ENCODE peak calls at places on chromosomes 5 and 9, in nine cellular contexts. B is lower leg skin; U is heart right ventricle; G is activated CD8-positive, alpha-beta T cell treated with anti-CD3 and anti-CD28 coated beads for 36 hours; V is stomach; I is WTC11; R is left ventricle myocardium inferior; K is neural crest cell; O is Peyer's patch. C is an unnamed sample.

GRCh38 chr9:121885345-121885901 is 207.7 kb downstream of the TTLL11 start:
- DNase-seq in V (no peak), U (no peak), K (no peak), I (no peak), G (peak), O (no peak), R (no peak), B (peak), C (no peak)

GRCh38 chr5:126100767-126101166 is 322.4 kb upstream of the GRAMD2B start:
- DNase-seq in V (no peak), B (no peak), K (no peak), G (no peak), R (no peak), I (peak), U (no peak), O (no peak), C (no peak)

GRCh38 chr5:168477060-168477459 is 9.2 kb upstream of the RARS1 start:
- DNase-seq in R (no peak), G (no peak), V (no peak), B (no peak), K (no peak), U (no peak), O (no peak), I (no peak), C (no peak)

GRCh38 chr5:158874814-158875213 is 224.9 kb downstream of the EBF1 start:
- DNase-seq in V (no peak), G (peak), K (no peak), I (no peak), R (no peak), B (no peak), O (no peak), U (no peak), C (no peak)

GRCh38 chr9:108087781-108088180 is 598.2 kb upstream of the KLF4 start:
- DNase-seq in G (no peak), U (no peak), V (no peak), O (no peak), R (no peak), B (no peak), I (no peak), K (no peak), C (no peak)

GRCh38 chr5:95114305-95114704 is 170.6 kb downstream of the MCTP1 start:
- DNase-seq in O (no peak), R (no peak), V (no peak), I (no peak), K (no peak), B (no peak), G (no peak), U (no peak), C (no peak)

GRCh38 chr5:98308960-98309359 is 464.5 kb upstream of the RGMB start:
- DNase-seq in K (no peak), R (no peak), G (no peak), U (no peak), V (no peak), B (no peak), I (no peak), O (no peak), C (no peak)

GRCh38 chr5:37737326-37738056 is 102.3 kb downstream of the GDNF start:
- DNase-seq in R (no peak), V (no peak), I (no peak), B (no peak), O (no peak), K (no peak), U (no peak), G (no peak), C (no peak)

GRCh38 chr9:100515578-100516494 is 42.9 kb downstream of the TMEFF1 start:
- DNase-seq in G (no peak), K (no peak), B (no peak), U (no peak), O (no peak), V (no peak), I (no peak), R (no peak), C (no peak)

GRCh38 chr9:94672811-94673487 is 33.6 kb upstream of the FBP1 start:
- DNase-seq in K (no peak), B (no peak), R (no peak), U (no peak), I (no peak), V (no peak), O (no peak), G (no peak), C (no peak)

GRCh38 chr5:170638051-170638450 is 134.2 kb downstream of the KCNIP1 start:
- DNase-seq in U (no peak), K (no peak), I (no peak), B (peak), G (no peak), V (no peak), R (no peak), O (peak), C (no peak)

GRCh38 chr9:111598730-111599091 is 736 bp downstream of the PTGR1 start:
- DNase-seq in R (peak), O (peak), V (peak), K (no peak), I (no peak), B (peak), G (no peak), U (peak), C (peak)

GRCh38 chr5:73633060-73633459 is 7.1 kb downstream of the ARHGEF28 start:
- DNase-seq in I (no peak), B (no peak), V (no peak), K (no peak), O (no peak), G (no peak), R (no peak), U (no peak), C (no peak)

GRCh38 chr9:121634800-121635261 is 16.6 kb upstream of the DAB2IP start:
- DNase-seq in U (no peak), I (peak), R (no peak), O (no peak), B (no peak), K (peak), G (peak), V (no peak), C (peak)

GRCh38 chr9:34338664-34339063 is 9.3 kb downstream of the NUDT2 start:
- DNase-seq in I (no peak), V (no peak), K (no peak), O (no peak), U (peak), R (no peak), G (no peak), B (no peak), C (no peak)

GRCh38 chr5:103247120-103247519 is 11.4 kb upstream of the MACIR start:
- DNase-seq in U (no peak), I (no peak), B (no peak), V (no peak), K (no peak), R (no peak), G (no peak), O (no peak), C (no peak)

GRCh38 chr5:43874772-43875171 is 271.8 kb downstream of the NNT start:
- DNase-seq in B (no peak), R (no peak), I (no peak), K (no peak), U (peak), V (no peak), O (no peak), G (no peak), C (no peak)

GRCh38 chr5:147098233-147098790 is 136.5 kb upstream of the STK32A start:
- DNase-seq in U (peak), R (no peak), G (peak), O (peak), V (no peak), K (peak), B (no peak), I (peak), C (peak)

GRCh38 chr5:30100148-30100547 is 1093.3 kb upstream of the CDH6 start:
- DNase-seq in I (no peak), V (no peak), O (no peak), R (no peak), U (no peak), B (no peak), G (no peak), K (no peak), C (no peak)

GRCh38 chr5:25091917-25092316 is 447.1 kb upstream of the CDH10 start:
- DNase-seq in R (no peak), K (no peak), G (no peak), U (no peak), I (no peak), O (no peak), B (no peak), V (no peak), C (no peak)

GRCh38 chr9:115013998-115014397 is 83.6 kb upstream of the TNFSF8 start:
- DNase-seq in U (peak), I (peak), V (peak), B (no peak), R (peak), K (peak), G (peak), O (peak), C (peak)

GRCh38 chr9:631596-631995 is 209.9 kb upstream of the DMRT1 start:
- DNase-seq in V (no peak), I (no peak), U (no peak), B (no peak), G (no peak), K (no peak), O (no peak), R (no peak), C (no peak)

GRCh38 chr9:128392302-128393152 is 21.4 kb downstream of the URM1 start:
- DNase-seq in U (no peak), B (no peak), K (no peak), R (no peak), G (no peak), V (no peak), O (no peak), I (peak), C (no peak)

GRCh38 chr9:128394404-128395168 is 23.4 kb downstream of the URM1 start:
- DNase-seq in G (no peak), B (no peak), R (no peak), U (no peak), I (no peak), K (no peak), V (no peak), O (no peak), C (no peak)

GRCh38 chr9:128393971-128394370 is 22.8 kb downstream of the URM1 start:
- DNase-seq in O (no peak), I (no peak), K (no peak), V (no peak), G (no peak), U (no peak), B (no peak), R (no peak), C (no peak)

GRCh38 chr9:128391956-128392301 is 20.8 kb downstream of the URM1 start:
- DNase-seq in O (no peak), R (no peak), K (no peak), I (no peak), V (no peak), U (no peak), G (no peak), B (no peak), C (no peak)

GRCh38 chr9:128393171-128393761 is 22.1 kb downstream of the URM1 start:
- DNase-seq in V (no peak), O (no peak), U (no peak), K (peak), G (no peak), B (no peak), R (no peak), I (peak), C (no peak)
- TF ChIP-seq CTCF in V (no peak), O (no peak), U (no peak), K (no peak), G (no peak), B (no peak), R (no peak), I (no peak), C (no peak)

GRCh38 chr9:14769235-14769580 is 46.7 kb upstream of the CER1 start:
- DNase-seq in G (no peak), R (no peak), V (no peak), K (no peak), B (no peak), O (no peak), U (no peak), I (peak), C (no peak)
- TF ChIP-seq CTCF in G (no peak), R (no peak), V (no peak), K (no peak), B (no peak), O (no peak), U (no peak), I (no peak), C (peak)

DNA sequence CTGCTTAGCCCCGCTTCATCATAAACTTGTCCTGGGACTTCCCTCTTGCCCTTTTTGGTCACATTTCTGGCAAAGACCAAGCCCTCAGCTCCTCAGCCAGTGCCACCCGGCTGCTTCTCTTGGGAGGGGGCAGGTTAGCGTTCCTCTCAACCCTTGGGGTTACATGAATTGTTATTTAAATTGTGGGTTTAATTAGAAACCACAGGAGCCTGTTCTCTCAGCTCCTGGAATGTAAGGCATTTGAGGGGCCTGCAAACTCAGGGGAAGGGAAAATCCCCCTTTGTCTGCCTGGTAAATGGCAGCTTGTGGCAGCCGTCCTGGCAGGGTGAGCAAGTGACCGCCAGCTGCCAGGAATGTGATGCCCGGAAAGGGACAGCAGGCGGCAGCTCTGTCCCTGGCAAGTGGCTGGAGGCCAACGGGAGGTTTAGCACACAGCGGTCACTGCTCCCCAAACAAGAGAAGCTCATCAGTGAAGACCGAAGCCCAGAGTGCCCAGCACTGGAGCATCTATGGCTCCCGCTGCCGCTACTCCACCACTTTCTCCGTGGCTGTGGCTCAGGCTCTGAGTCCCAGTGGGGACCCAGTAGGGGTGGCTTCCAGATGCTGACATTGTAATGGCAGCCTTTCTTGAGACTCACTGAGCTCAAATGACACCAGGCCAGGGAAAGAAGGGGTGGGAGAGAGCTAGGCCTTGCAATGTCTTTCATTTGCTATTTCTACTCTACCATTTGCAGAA is 51.7 kb downstream of the SHB start:
- DNase-seq in G (no peak), U (peak), O (no peak), R (peak), I (peak), K (peak), B (no peak), V (peak), C (no peak)
- TF ChIP-seq CTCF in G (no peak), U (peak), O (no peak), R (peak), I (no peak), K (peak), B (no peak), V (no peak), C (no peak)

DNA sequence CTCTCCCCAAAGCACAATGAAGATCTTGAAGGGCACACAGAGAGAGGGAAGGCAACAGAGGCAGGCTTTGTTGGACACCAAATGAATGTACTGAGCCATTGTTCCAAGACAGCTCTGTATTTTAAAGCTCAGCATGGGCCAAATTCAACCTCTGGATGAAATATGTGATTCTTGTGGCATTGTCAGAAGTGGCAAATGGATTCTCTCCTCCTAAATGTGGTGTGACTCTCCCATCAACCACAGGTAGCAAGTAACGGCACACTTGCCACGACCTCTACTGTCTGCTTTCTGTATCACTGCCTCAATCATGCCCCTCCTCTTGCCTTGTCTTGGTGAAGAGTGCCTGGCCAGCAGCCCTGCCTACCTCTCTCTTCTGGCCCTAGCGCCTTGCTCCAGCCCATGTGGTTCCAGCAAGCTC is 6.1 kb upstream of the MOB3B start:
- DNase-seq in V (no peak), B (no peak), O (peak), G (peak), U (no peak), K (no peak), I (peak), R (no peak), C (peak)
- TF ChIP-seq CTCF in V (no peak), B (no peak), O (no peak), G (no peak), U (no peak), K (peak), I (no peak), R (no peak), C (no peak)

GRCh38 chr5:108260858-108261170 is 121.1 kb downstream of the FBXL17 start:
- DNase-seq in R (no peak), G (no peak), I (no peak), K (no peak), U (no peak), O (no peak), B (no peak), V (no peak), C (no peak)
- TF ChIP-seq CTCF in R (no peak), G (peak), I (no peak), K (peak), U (no peak), O (no peak), B (no peak), V (no peak), C (no peak)

C was measured in GM13976.